ENCODE peak calls at places on chromosomes 13 and 19, in ten cellular contexts. Q, H, J, B, L, E, M, U, P and W are unnamed samples.

GRCh38 chr19:4354897-4355296 is 11.5 kb downstream of the MPND start:
- DNase-seq in J (no peak), B (no peak), P (no peak), M (no peak), E (no peak), L (no peak), Q (no peak), U (no peak), H (no peak), W (no peak)

GRCh38 chr19:41904118-41904870 is 21.3 kb downstream of the ARHGEF1 start:
- DNase-seq in L (no peak), B (no peak), Q (no peak), J (no peak), H (no peak), P (no peak), M (no peak), U (no peak), E (no peak), W (no peak)

GRCh38 chr13:112955271-112955937 is 13.6 kb upstream of the MCF2L start:
- DNase-seq in P (no peak), B (no peak), U (no peak), E (no peak), J (no peak), L (no peak), Q (no peak), H (no peak), M (no peak), W (no peak)

GRCh38 chr19:7787141-7787540 is 24.1 kb downstream of the CLEC4M start:
- DNase-seq in J (no peak), B (no peak), M (no peak), E (no peak), U (no peak), H (no peak), Q (no peak), P (no peak), L (no peak), W (no peak)

GRCh38 chr13:64993514-64994164 is 2236.5 kb downstream of the PCDH9 start:
- DNase-seq in L (no peak), E (no peak), H (no peak), U (no peak), J (no peak), P (no peak), M (no peak), Q (no peak), B (no peak), W (no peak)

GRCh38 chr19:33815410-33816340 is 19.0 kb downstream of the KCTD15 start:
- DNase-seq in J (no peak), M (no peak), L (no peak), B (no peak), E (peak; percentile 32), U (no peak), Q (no peak), H (no peak), P (no peak), W (peak; percentile 44)

GRCh38 chr13:48545608-48546007 is 12.7 kb upstream of the RCBTB2 start:
- DNase-seq in P (no peak), H (no peak), J (no peak), E (no peak), L (no peak), B (no peak), M (no peak), U (no peak), Q (no peak), W (no peak)

GRCh38 chr13:42047561-42048322 is 706 bp upstream of the DGKH start:
- DNase-seq in B (no peak), Q (peak; percentile 46), P (no peak), E (peak; percentile 65), U (no peak), L (peak; percentile 37), H (no peak), M (no peak), J (no peak), W (peak; percentile 21)

GRCh38 chr13:46235259-46235658 is 23.5 kb downstream of the LRRC63 start:
- DNase-seq in U (no peak), Q (no peak), H (no peak), B (no peak), L (no peak), P (no peak), J (no peak), E (no peak), M (no peak), W (no peak)